ENCODE peak calls at places on chromosomes 12 and 14, in seven cellular contexts. One of them, this sample, is unnamed.

GRCh38 chr14:82806016-82806415 is 1272.4 kb upstream of the SEL1L start:
- DNase-seq in IMR-90: no peak
- DNase-seq in H9: no peak
- DNase-seq in mesendoderm: no peak
- DNase-seq in neuronal stem cell: no peak
- DNase-seq in trophoblast cell: no peak
- DNase-seq in mesenchymal stem cell: no peak
- DNase-seq in this sample: no peak

GRCh38 chr14:93114068-93114710 is 1.5 kb downstream of the ITPK1 start:
- DNase-seq in IMR-90: no peak
- DNase-seq in H9: no peak
- DNase-seq in mesendoderm: peak; percentile 27
- DNase-seq in neuronal stem cell: peak; percentile 11
- DNase-seq in trophoblast cell: no peak
- DNase-seq in mesenchymal stem cell: no peak
- DNase-seq in this sample: no peak

GRCh38 chr14:104805326-104805678 is 4.4 kb downstream of the ZBTB42 start:
- DNase-seq in IMR-90: peak; percentile 89
- DNase-seq in H9: no peak
- DNase-seq in mesendoderm: no peak
- DNase-seq in neuronal stem cell: no peak
- DNase-seq in trophoblast cell: no peak
- DNase-seq in mesenchymal stem cell: peak; percentile 53
- DNase-seq in this sample: no peak

GRCh38 chr12:106138646-106139421 is at the start of gene NUAK1:
- DNase-seq in IMR-90: peak; percentile 45
- DNase-seq in H9: peak; percentile 79
- DNase-seq in mesendoderm: peak; percentile 92
- DNase-seq in neuronal stem cell: peak; percentile 88
- DNase-seq in trophoblast cell: no peak
- DNase-seq in mesenchymal stem cell: peak; percentile 63
- DNase-seq in this sample: peak; percentile 83

GRCh38 chr12:53173085-53173715 is 7.3 kb upstream of the ZNF740 start:
- DNase-seq in IMR-90: peak; percentile 53
- DNase-seq in H9: no peak
- DNase-seq in mesendoderm: no peak
- DNase-seq in neuronal stem cell: no peak
- DNase-seq in trophoblast cell: no peak
- DNase-seq in mesenchymal stem cell: no peak
- DNase-seq in this sample: no peak

GRCh38 chr12:49627752-49628360 is 4.5 kb downstream of the PRPF40B start:
- DNase-seq in IMR-90: peak; percentile 49
- DNase-seq in H9: no peak
- DNase-seq in mesendoderm: no peak
- DNase-seq in neuronal stem cell: no peak
- DNase-seq in trophoblast cell: no peak
- DNase-seq in mesenchymal stem cell: peak; percentile 81
- DNase-seq in this sample: no peak

GRCh38 chr14:75334191-75335051 is 55.8 kb downstream of the FOS start:
- DNase-seq in IMR-90: peak; percentile 3
- DNase-seq in H9: no peak
- DNase-seq in mesendoderm: no peak
- DNase-seq in neuronal stem cell: no peak
- DNase-seq in trophoblast cell: no peak
- DNase-seq in mesenchymal stem cell: peak; percentile 82
- DNase-seq in this sample: no peak

GRCh38 chr14:45743884-45744283 is 490.9 kb upstream of the MIS18BP1 start:
- DNase-seq in IMR-90: no peak
- DNase-seq in H9: no peak
- DNase-seq in mesendoderm: no peak
- DNase-seq in neuronal stem cell: no peak
- DNase-seq in trophoblast cell: no peak
- DNase-seq in mesenchymal stem cell: no peak
- DNase-seq in this sample: no peak

GRCh38 chr14:93091666-93092065 is 24.1 kb downstream of the ITPK1 start:
- DNase-seq in IMR-90: no peak
- DNase-seq in H9: no peak
- DNase-seq in mesendoderm: no peak
- DNase-seq in neuronal stem cell: no peak
- DNase-seq in trophoblast cell: no peak
- DNase-seq in mesenchymal stem cell: no peak
- DNase-seq in this sample: no peak

GRCh38 chr12:18752280-18752920 is 14.5 kb downstream of the CAPZA3 start:
- DNase-seq in IMR-90: peak; percentile 95
- DNase-seq in H9: peak; percentile 73
- DNase-seq in mesendoderm: peak; percentile 99
- DNase-seq in neuronal stem cell: no peak
- DNase-seq in trophoblast cell: no peak
- DNase-seq in mesenchymal stem cell: peak; percentile 95
- DNase-seq in this sample: no peak

GRCh38 chr12:121796855-121797751 is 3.6 kb upstream of the RHOF start:
- DNase-seq in IMR-90: peak; percentile 83
- DNase-seq in H9: peak; percentile 98
- DNase-seq in mesendoderm: peak; percentile 93
- DNase-seq in neuronal stem cell: peak; percentile 71
- DNase-seq in trophoblast cell: peak; percentile 98
- DNase-seq in mesenchymal stem cell: peak; percentile 92
- DNase-seq in this sample: peak; percentile 87

GRCh38 chr12:123237646-123238329 is 4.6 kb downstream of the MTRFR start:
- DNase-seq in IMR-90: peak; percentile 64
- DNase-seq in H9: peak; percentile 53
- DNase-seq in mesendoderm: peak; percentile 49
- DNase-seq in neuronal stem cell: no peak
- DNase-seq in trophoblast cell: peak; percentile 72
- DNase-seq in mesenchymal stem cell: peak; percentile 68
- DNase-seq in this sample: peak; percentile 66

GRCh38 chr12:110906088-110906487 is 14.3 kb downstream of the MYL2 start:
- DNase-seq in IMR-90: no peak
- DNase-seq in H9: no peak
- DNase-seq in mesendoderm: no peak
- DNase-seq in neuronal stem cell: no peak
- DNase-seq in trophoblast cell: no peak
- DNase-seq in mesenchymal stem cell: no peak
- DNase-seq in this sample: no peak
- H3K4me2 ChIP-seq in IMR-90: no peak overlapping the region
- H3K4me2 ChIP-seq in H9: no peak overlapping the region
- H3K4me2 ChIP-seq in mesendoderm: no peak overlapping the region
- H3K4me2 ChIP-seq in neuronal stem cell: no peak overlapping the region
- H3K4me2 ChIP-seq in trophoblast cell: no peak overlapping the region
- H3K4me2 ChIP-seq in mesenchymal stem cell: no peak overlapping the region
- H3K4me2 ChIP-seq in this sample: no peak overlapping the region

GRCh38 chr14:102803139-102803538 is 25.9 kb downstream of the TRAF3 start:
- DNase-seq in IMR-90: no peak
- DNase-seq in H9: no peak
- DNase-seq in mesendoderm: no peak
- DNase-seq in neuronal stem cell: no peak
- DNase-seq in trophoblast cell: no peak
- DNase-seq in mesenchymal stem cell: no peak
- DNase-seq in this sample: no peak
- H2AK5ac ChIP-seq in IMR-90: no peak overlapping the region
- H2AK5ac ChIP-seq in H9: no peak overlapping the region
- H2AK5ac ChIP-seq in mesendoderm: no peak overlapping the region
- H2AK5ac ChIP-seq in neuronal stem cell: no peak overlapping the region
- H2AK5ac ChIP-seq in trophoblast cell: no peak overlapping the region
- H2AK5ac ChIP-seq in mesenchymal stem cell: no peak overlapping the region
- H2AK5ac ChIP-seq in this sample: peak overlapping the region; percentile 11

DNA sequence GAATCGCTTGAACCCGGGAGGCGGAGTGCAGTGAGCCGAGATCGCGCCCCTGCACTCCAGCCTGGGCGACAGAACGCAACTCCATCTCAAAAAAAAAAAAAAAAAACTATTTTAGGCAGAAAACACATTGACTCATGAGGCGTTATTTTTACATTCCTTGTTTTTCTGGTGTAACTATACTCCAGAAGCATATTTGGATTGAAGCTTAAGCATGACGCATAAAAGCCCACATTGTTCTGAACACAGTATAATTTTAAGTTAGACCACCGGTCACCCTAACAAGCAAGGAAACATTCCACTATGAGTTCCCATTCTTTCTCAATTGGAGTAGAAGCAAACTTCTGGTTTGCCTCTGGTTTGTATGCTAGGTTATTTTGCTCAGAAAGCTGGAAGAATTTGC is 173.0 kb downstream of the MYRFL start:
- DNase-seq in IMR-90: no peak
- DNase-seq in H9: no peak
- DNase-seq in mesendoderm: no peak
- DNase-seq in neuronal stem cell: no peak
- DNase-seq in trophoblast cell: no peak
- DNase-seq in mesenchymal stem cell: no peak
- DNase-seq in this sample: no peak
- H3K4me2 ChIP-seq in IMR-90: no peak overlapping the region
- H3K4me2 ChIP-seq in H9: no peak overlapping the region
- H3K4me2 ChIP-seq in mesendoderm: no peak overlapping the region
- H3K4me2 ChIP-seq in neuronal stem cell: no peak overlapping the region
- H3K4me2 ChIP-seq in trophoblast cell: no peak overlapping the region
- H3K4me2 ChIP-seq in mesenchymal stem cell: no peak overlapping the region
- H3K4me2 ChIP-seq in this sample: no peak overlapping the region

DNA sequence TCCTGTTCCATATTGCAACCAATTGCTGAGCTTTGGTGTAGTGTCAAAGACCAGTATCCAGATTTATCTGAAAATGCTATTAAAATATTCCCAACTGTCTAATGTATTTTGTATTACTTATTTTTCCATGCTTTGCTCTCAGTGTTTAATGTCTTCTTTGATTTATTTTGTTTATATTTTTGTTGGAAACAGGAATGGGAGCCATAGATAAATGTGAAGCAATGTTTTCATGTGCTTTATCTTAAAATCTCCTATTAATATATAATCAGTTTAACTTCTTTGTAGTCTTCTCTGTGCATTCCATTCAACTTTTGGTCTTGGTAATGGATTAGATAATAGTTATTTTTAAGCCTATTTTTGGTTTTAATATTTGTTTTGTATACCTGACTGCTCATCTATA is 8.8 kb downstream of the RAP1B start:
- DNase-seq in IMR-90: no peak
- DNase-seq in H9: no peak
- DNase-seq in mesendoderm: no peak
- DNase-seq in neuronal stem cell: no peak
- DNase-seq in trophoblast cell: no peak
- DNase-seq in mesenchymal stem cell: no peak
- DNase-seq in this sample: no peak
- H2AK5ac ChIP-seq in IMR-90: no peak overlapping the region
- H2AK5ac ChIP-seq in H9: no peak overlapping the region
- H2AK5ac ChIP-seq in mesendoderm: no peak overlapping the region
- H2AK5ac ChIP-seq in neuronal stem cell: no peak overlapping the region
- H2AK5ac ChIP-seq in trophoblast cell: no peak overlapping the region
- H2AK5ac ChIP-seq in mesenchymal stem cell: no peak overlapping the region
- H2AK5ac ChIP-seq in this sample: no peak overlapping the region

GRCh38 chr12:94872671-94873367 is 130.7 kb downstream of the NDUFA12 start:
- DNase-seq in IMR-90: no peak
- DNase-seq in H9: peak; percentile 60
- DNase-seq in mesendoderm: peak; percentile 24
- DNase-seq in neuronal stem cell: no peak
- DNase-seq in trophoblast cell: no peak
- DNase-seq in mesenchymal stem cell: no peak
- DNase-seq in this sample: no peak
- H3K4me2 ChIP-seq in IMR-90: no peak overlapping the region
- H3K4me2 ChIP-seq in H9: peak overlapping the region; percentile 76
- H3K4me2 ChIP-seq in mesendoderm: peak overlapping the region; percentile 5
- H3K4me2 ChIP-seq in neuronal stem cell: peak overlapping the region; percentile 87
- H3K4me2 ChIP-seq in trophoblast cell: peak overlapping the region; percentile 78
- H3K4me2 ChIP-seq in mesenchymal stem cell: peak overlapping the region; percentile 90
- H3K4me2 ChIP-seq in this sample: peak overlapping the region; percentile 95

DNA sequence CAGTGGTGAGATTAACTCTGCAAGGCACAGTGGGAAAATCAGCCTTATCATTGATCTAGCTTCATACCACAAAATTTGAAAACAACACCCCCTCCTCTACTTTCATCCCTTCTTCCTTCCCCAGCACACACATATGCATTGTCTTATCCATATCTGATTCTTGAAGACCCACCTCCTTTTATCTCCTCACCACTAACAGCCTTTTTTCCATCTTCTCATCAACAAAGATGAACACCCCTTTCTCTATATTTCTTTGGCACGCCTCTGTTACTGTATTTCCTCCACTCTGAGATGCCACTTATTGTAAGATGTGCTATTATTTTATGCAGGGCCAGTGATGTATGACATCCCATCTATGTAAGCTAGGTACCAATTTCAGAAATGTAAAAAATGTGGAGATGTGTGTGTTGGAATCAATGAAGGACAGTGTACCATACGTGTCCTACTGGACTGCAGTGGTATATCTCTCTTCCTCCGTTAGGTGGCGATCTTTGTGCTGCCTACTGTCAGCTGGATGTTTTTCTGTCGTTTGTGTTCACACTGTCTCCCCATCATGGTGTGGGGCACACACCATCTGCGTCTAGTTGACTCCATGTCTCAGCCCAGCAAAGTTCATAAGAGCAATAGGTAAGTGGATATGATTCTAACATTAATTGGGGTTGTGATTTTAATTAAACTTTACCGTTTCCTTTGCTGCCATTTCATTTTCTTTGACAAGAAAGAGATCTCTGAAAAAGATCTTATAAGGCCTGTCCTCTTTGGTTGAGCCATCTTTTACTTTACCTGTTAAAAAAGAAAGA is 24.0 kb downstream of the CCDC38 start:
- DNase-seq in IMR-90: peak; percentile 42
- DNase-seq in H9: peak; percentile 71
- DNase-seq in mesendoderm: peak; percentile 63
- DNase-seq in neuronal stem cell: peak; percentile 31
- DNase-seq in trophoblast cell: peak; percentile 9
- DNase-seq in mesenchymal stem cell: peak; percentile 59
- DNase-seq in this sample: peak; percentile 52
- H2AK5ac ChIP-seq in IMR-90: no peak overlapping the region
- H2AK5ac ChIP-seq in H9: no peak overlapping the region
- H2AK5ac ChIP-seq in mesendoderm: no peak overlapping the region
- H2AK5ac ChIP-seq in neuronal stem cell: no peak overlapping the region
- H2AK5ac ChIP-seq in trophoblast cell: no peak overlapping the region
- H2AK5ac ChIP-seq in mesenchymal stem cell: no peak overlapping the region
- H2AK5ac ChIP-seq in this sample: no peak overlapping the region

This sample was measured in H1.